ENCODE peak calls at places on chromosomes 1 and 21, in seven cellular contexts. W, H, V, G, U, Q and B are unnamed samples.
A peak's percentile ranks its signal among the peaks of the same experiment; 100 is the strongest.

GRCh38 chr1:96538001-96538649 is 183.5 kb upstream of the PTBP2 start:
- DNase-seq in H (no peak), U (peak; percentile 68), G (peak; percentile 63), V (no peak), Q (no peak), W (no peak), B (no peak)

GRCh38 chr21:45074818-45075605 is 632 bp downstream of the ADARB1 start:
- DNase-seq in G (no peak), H (peak; percentile 25), V (no peak), W (peak; percentile 51), U (no peak), Q (peak; percentile 26), B (no peak)

GRCh38 chr1:170661646-170662411 is 2.1 kb upstream of the PRRX1 start:
- DNase-seq in Q (no peak), H (no peak), W (no peak), V (no peak), G (peak; percentile 41), U (peak; percentile 53), B (no peak)

GRCh38 chr1:235663628-235664027 is 14.0 kb upstream of the GNG4 start:
- DNase-seq in G (no peak), H (no peak), U (no peak), V (no peak), Q (no peak), W (no peak), B (no peak)

GRCh38 chr1:199272107-199272506 is 633.3 kb downstream of the PTPRC start:
- DNase-seq in W (no peak), H (no peak), U (peak; percentile 74), V (no peak), G (no peak), Q (no peak), B (no peak)

GRCh38 chr1:228313536-228314277 is 92.9 kb downstream of the TRIM11 start:
- DNase-seq in U (no peak), Q (peak; percentile 16), G (no peak), V (no peak), W (peak; percentile 35), H (no peak), B (no peak)

GRCh38 chr1:150695561-150695960 is 1.4 kb downstream of the GOLPH3L start:
- DNase-seq in Q (no peak), W (no peak), V (no peak), U (peak; percentile 12), H (no peak), G (no peak), B (no peak)

GRCh38 chr1:6030144-6030543 is 15.5 kb upstream of the KCNAB2 start:
- DNase-seq in H (no peak), W (no peak), U (no peak), G (no peak), Q (no peak), V (no peak), B (no peak)

GRCh38 chr21:40615503-40616376 is 231.2 kb downstream of the DSCAM start:
- DNase-seq in H (no peak), U (no peak), V (no peak), G (no peak), Q (no peak), W (no peak), B (no peak)

GRCh38 chr1:8789314-8790214 is 27.9 kb downstream of the RERE start:
- DNase-seq in W (peak; percentile 70), U (no peak), H (no peak), Q (no peak), V (no peak), G (no peak), B (no peak)

GRCh38 chr1:62685431-62685859 is 2.7 kb downstream of the DOCK7 start:
- DNase-seq in U (peak; percentile 41), H (no peak), G (no peak), Q (no peak), W (no peak), V (no peak), B (no peak)

GRCh38 chr1:32066489-32066873 is 6.3 kb upstream of the TMEM39B start:
- DNase-seq in U (peak; percentile 79), Q (peak; percentile 53), V (peak; percentile 48), H (peak; percentile 43), W (no peak), G (peak; percentile 80), B (no peak)

GRCh38 chr1:9888886-9889285 is 21.2 kb downstream of the CTNNBIP1 start:
- DNase-seq in H (no peak), W (no peak), G (no peak), V (no peak), U (no peak), Q (no peak), B (no peak)

GRCh38 chr1:204072951-204073836 is at the start of gene SOX13:
- DNase-seq in V (peak; percentile 79), U (peak; percentile 85), W (peak; percentile 87), G (peak; percentile 86), H (peak; percentile 84), Q (peak; percentile 85), B (peak; percentile 97)
- TF ChIP-seq POLR2A in V (peak; percentile 95), U (peak; percentile 71), W (peak; percentile 81), G (peak; percentile 79), H (peak; percentile 92), Q (no peak), B (peak; percentile 91)

DNA sequence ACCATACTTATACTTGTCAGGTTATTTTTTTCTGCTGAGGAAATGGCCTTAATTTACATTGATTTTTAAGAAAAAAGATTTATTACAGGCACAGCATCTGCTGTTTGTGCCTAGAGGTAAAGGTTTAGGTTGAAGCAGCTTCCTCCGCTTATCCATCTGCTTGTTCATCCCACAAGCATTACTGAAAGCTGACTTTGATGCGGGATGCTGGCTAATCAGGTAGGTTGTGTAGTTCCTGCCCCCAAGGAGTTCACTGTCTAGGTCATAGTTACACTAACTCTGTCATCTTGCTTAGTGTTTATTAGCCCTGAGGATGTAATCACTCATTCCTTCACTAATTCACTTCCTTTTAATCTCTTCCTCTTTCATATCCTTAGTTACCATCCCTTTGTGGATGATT is 377.7 kb upstream of the KAZN start:
- DNase-seq in Q (no peak), V (no peak), U (no peak), W (no peak), G (no peak), H (no peak), B (no peak)
- TF ChIP-seq POLR2A in Q (no peak), V (no peak), U (no peak), W (no peak), G (no peak), H (no peak), B (no peak)

GRCh38 chr1:99766378-99766800 is at the start of gene FRRS1:
- DNase-seq in Q (peak; percentile 74), W (no peak), V (peak; percentile 85), G (peak; percentile 38), H (peak; percentile 75), U (peak; percentile 64), B (peak; percentile 91)
- TF ChIP-seq POLR2A in Q (no peak), W (no peak), V (peak; percentile 40), G (no peak), H (peak; percentile 76), U (no peak), B (no peak)

GRCh38 chr1:86776108-86776507 is 71.7 kb downstream of the SH3GLB1 start:
- DNase-seq in V (no peak), G (no peak), W (no peak), Q (no peak), H (no peak), U (no peak), B (no peak)

GRCh38 chr1:86778510-86779218 is 74.3 kb downstream of the SH3GLB1 start:
- DNase-seq in Q (no peak), G (no peak), H (no peak), U (peak; percentile 86), V (no peak), W (no peak), B (no peak)

GRCh38 chr1:86773331-86774288 is 69.2 kb downstream of the SH3GLB1 start:
- DNase-seq in U (peak; percentile 58), Q (no peak), V (no peak), W (no peak), G (no peak), H (no peak), B (no peak)

GRCh38 chr1:86775395-86775794 is 71.0 kb downstream of the SH3GLB1 start:
- DNase-seq in Q (no peak), G (no peak), U (no peak), V (no peak), W (no peak), H (no peak), B (no peak)

DNA sequence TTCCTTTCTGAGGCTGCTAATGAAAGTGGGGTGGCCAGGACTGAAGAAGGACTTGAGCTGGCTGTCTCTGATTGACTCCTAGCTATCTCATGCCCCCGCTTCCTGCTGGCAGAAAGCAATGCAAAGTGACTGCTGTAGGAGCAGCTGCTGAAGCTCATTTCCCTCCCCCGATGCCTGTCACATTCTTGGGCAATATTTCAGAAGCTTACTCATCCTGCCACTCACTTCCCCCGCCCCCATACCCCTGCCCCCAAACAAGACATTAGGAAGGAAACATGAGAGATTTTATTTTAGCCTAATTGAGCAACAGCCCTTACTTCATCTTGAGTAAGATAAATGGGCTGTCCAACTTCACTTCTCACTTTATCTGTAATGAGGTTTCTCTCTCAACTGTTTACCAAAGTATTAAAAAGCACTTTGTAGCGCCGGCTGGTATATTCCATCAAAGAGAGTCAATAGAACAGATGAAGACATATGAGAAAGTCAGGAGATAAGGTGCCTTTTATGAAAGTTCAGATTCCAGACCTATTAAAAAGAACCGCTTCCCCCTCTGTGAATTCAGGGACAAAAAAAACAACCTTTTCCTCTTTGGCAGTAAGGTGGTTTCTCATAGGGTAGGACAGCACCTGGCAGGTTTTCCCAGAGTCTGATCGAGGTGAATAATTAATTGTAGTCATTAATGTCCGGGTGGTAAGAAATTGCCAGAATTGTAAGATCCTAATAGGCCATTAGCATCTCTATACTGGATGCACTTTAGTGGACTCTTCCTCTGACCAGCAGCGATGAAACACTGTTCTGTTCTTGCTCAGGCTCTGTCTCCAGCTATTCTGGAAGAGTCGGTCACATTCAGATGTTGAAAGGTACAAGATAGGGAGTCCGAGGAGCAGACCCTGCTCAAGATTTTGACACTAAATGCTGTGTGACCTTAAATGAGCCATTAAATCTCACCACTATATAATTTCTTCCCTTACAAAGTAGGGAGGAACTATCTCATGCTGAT is 70.2 kb downstream of the SH3GLB1 start:
- DNase-seq in Q (peak; percentile 41), V (peak; percentile 49), G (peak; percentile 44), H (peak; percentile 45), U (peak; percentile 90), W (no peak), B (no peak)
- TF ChIP-seq POLR2A in Q (no peak), V (no peak), G (no peak), H (no peak), U (no peak), W (no peak), B (no peak)

GRCh38 chr1:45205910-45206721 is at the start of gene ZSWIM5:
- DNase-seq in H (peak; percentile 69), W (peak; percentile 58), Q (peak; percentile 77), G (peak; percentile 30), V (peak; percentile 28), U (peak; percentile 42), B (no peak)
- TF ChIP-seq POLR2A in H (peak; percentile 77), W (no peak), Q (no peak), G (no peak), V (peak; percentile 44), U (no peak), B (no peak)